ENCODE peak calls at places on chromosome 22, in seven cellular contexts. Y is HFFc6; F is CD14-positive monocyte; L is RWPE1; K is T-helper 1 cell; P is activated CD8-positive, alpha-beta T cell treated with anti-CD3 and anti-CD28 coated beads for 36 hours; M is stimulated activated CD8-positive, alpha-beta memory T cell treated with anti-CD3 and anti-CD28 coated beads, Interleukin-15, amount 100 ng/mL, for 1 hour. H is an unnamed sample.

GRCh38 chr22:20305894-20306645 is 13.8 kb downstream of the DGCR6L start:
- DNase-seq in Y (no peak), F (peak), L (no peak), K (no peak), P (no peak), M (no peak), H (no peak)

GRCh38 chr22:30968015-30968923 is at the start of gene MORC2:
- DNase-seq in Y (no peak), F (no peak), L (peak), K (no peak), P (no peak), M (peak), H (no peak)

GRCh38 chr22:49727881-49728563 is 99.7 kb downstream of the BRD1 start:
- DNase-seq in Y (no peak), F (no peak), L (no peak), K (no peak), P (no peak), M (no peak), H (no peak)

GRCh38 chr22:43446037-43446803 is 34.4 kb downstream of the MPPED1 start:
- DNase-seq in Y (no peak), F (no peak), L (no peak), K (no peak), P (no peak), M (no peak), H (no peak)

GRCh38 chr22:25845985-25846745 is 104.2 kb downstream of the MYO18B start:
- DNase-seq in Y (no peak), F (no peak), L (no peak), K (no peak), P (peak), M (no peak), H (no peak)

GRCh38 chr22:38866399-38867123 is 5.5 kb downstream of the CBX6 start:
- DNase-seq in Y (no peak), F (no peak), L (no peak), K (no peak), P (no peak), M (no peak), H (no peak)

GRCh38 chr22:20918663-20919220 is 1.5 kb downstream of the CRKL start:
- DNase-seq in Y (no peak), F (peak), L (peak), K (no peak), P (peak), M (no peak), H (no peak)

GRCh38 chr22:36465232-36466021 is 16.0 kb downstream of the TXN2 start:
- DNase-seq in Y (peak), F (no peak), L (peak), K (no peak), P (no peak), M (no peak), H (peak)

GRCh38 chr22:26648011-26648497 is 9.3 kb upstream of the MIAT start:
- DNase-seq in Y (no peak), F (no peak), L (no peak), K (no peak), P (peak), M (no peak), H (no peak)

GRCh38 chr22:24164823-24165379 is 16.4 kb upstream of the SUSD2 start:
- DNase-seq in Y (no peak), F (no peak), L (no peak), K (no peak), P (no peak), M (no peak), H (no peak)

GRCh38 chr22:25758316-25758715 is 16.3 kb downstream of the MYO18B start:
- DNase-seq in Y (no peak), F (no peak), L (no peak), K (no peak), P (no peak), M (no peak), H (no peak)

GRCh38 chr22:47014946-47015345 is 252.5 kb downstream of the TBC1D22A start:
- DNase-seq in Y (no peak), F (no peak), L (no peak), K (no peak), P (no peak), M (no peak), H (no peak)

GRCh38 chr22:37330200-37331033 is 48.1 kb downstream of the CYTH4 start:
- DNase-seq in Y (peak), F (no peak), L (peak), K (no peak), P (peak), M (no peak), H (peak)

GRCh38 chr22:37571992-37572373 is 7.9 kb downstream of the LGALS2 start:
- DNase-seq in Y (no peak), F (no peak), L (no peak), K (no peak), P (no peak), M (no peak), H (no peak)

GRCh38 chr22:36325163-36326031 is 62.4 kb downstream of the MYH9 start:
- DNase-seq in Y (peak), F (no peak), L (peak), K (no peak), P (no peak), M (no peak), H (peak)

GRCh38 chr22:36853407-36854099 is 7.3 kb upstream of the NCF4 start:
- DNase-seq in Y (peak), F (peak), L (no peak), K (peak), P (peak), M (peak), H (peak)

GRCh38 chr22:22830957-22831688 is 56.5 kb upstream of the IGLL5 start:
- DNase-seq in Y (no peak), F (no peak), L (no peak), K (no peak), P (no peak), M (no peak), H (no peak)

GRCh38 chr22:46576556-46577351 is 39.3 kb upstream of the CELSR1 start:
- DNase-seq in Y (no peak), F (peak), L (peak), K (peak), P (peak), M (peak), H (peak)

GRCh38 chr22:18104566-18104965 is 6.0 kb upstream of the TUBA8 start:
- DNase-seq in Y (no peak), F (no peak), L (no peak), K (no peak), P (no peak), M (no peak), H (peak)

GRCh38 chr22:41248314-41248713 is 7.6 kb upstream of the CHADL start:
- DNase-seq in Y (no peak), F (no peak), L (no peak), K (no peak), P (no peak), M (no peak), H (no peak)

GRCh38 chr22:25876871-25877270 is 134.9 kb downstream of the MYO18B start:
- DNase-seq in Y (no peak), F (no peak), L (no peak), K (no peak), P (no peak), M (no peak), H (no peak)

GRCh38 chr22:42327462-42328129 is 57.1 kb upstream of the TCF20 start:
- DNase-seq in Y (no peak), F (no peak), L (no peak), K (no peak), P (no peak), M (no peak), H (no peak)

GRCh38 chr22:39183991-39184585 is 31.6 kb upstream of the CBX7 start:
- DNase-seq in Y (no peak), F (no peak), L (no peak), K (no peak), P (no peak), M (no peak), H (peak)

GRCh38 chr22:50691521-50691920 is 18.9 kb downstream of the SHANK3 start:
- DNase-seq in Y (peak), F (peak), L (no peak), K (peak), P (peak), M (no peak), H (peak)

GRCh38 chr22:25169278-25170031 is 30.2 kb upstream of the CRYBB3 start:
- DNase-seq in Y (no peak), F (no peak), L (no peak), K (no peak), P (no peak), M (no peak), H (no peak)

GRCh38 chr22:49208003-49208402 is 619.7 kb downstream of the BRD1 start:
- DNase-seq in Y (no peak), F (peak), L (no peak), K (no peak), P (no peak), M (no peak), H (no peak)

GRCh38 chr22:38122616-38123015 is 12.1 kb upstream of the BAIAP2L2 start:
- DNase-seq in Y (no peak), F (no peak), L (no peak), K (no peak), P (no peak), M (no peak), H (no peak)